ENCODE peak calls at places on chromosomes 3 and 15, in seven cellular contexts. L, M, B, P, U, K and O are unnamed samples.
A peak's percentile ranks its signal among the peaks of the same experiment; 100 is the strongest.

GRCh38 chr3:42194943-42195510 is 71.0 kb downstream of the CCK start:
- DNase-seq in L (no peak), M (no peak), B (no peak), P (peak; percentile 53), U (no peak), K (no peak), O (no peak)

GRCh38 chr3:135040321-135041110 is 245.5 kb downstream of the EPHB1 start:
- DNase-seq in L (no peak), M (no peak), B (no peak), P (no peak), U (no peak), K (no peak), O (no peak)

GRCh38 chr15:69666441-69666882 is 213.8 kb downstream of the RPLP1 start:
- DNase-seq in L (peak; percentile 84), M (peak; percentile 19), B (no peak), P (peak; percentile 60), U (no peak), K (peak; percentile 63), O (peak; percentile 40)

GRCh38 chr3:53794597-53794996 is 51.6 kb downstream of the CHDH start:
- DNase-seq in L (no peak), M (peak; percentile 45), B (no peak), P (peak; percentile 32), U (no peak), K (no peak), O (no peak)

GRCh38 chr3:172658344-172659245 is 52.3 kb downstream of the NCEH1 start:
- DNase-seq in L (no peak), M (peak; percentile 100), B (no peak), P (peak; percentile 99), U (no peak), K (no peak), O (no peak)

GRCh38 chr3:131107637-131108433 is 81.2 kb downstream of the NEK11 start:
- DNase-seq in L (no peak), M (peak; percentile 59), B (no peak), P (peak; percentile 52), U (no peak), K (no peak), O (no peak)

GRCh38 chr15:66923438-66923881 is 141.9 kb upstream of the SMAD3 start:
- DNase-seq in L (no peak), M (peak; percentile 31), B (peak; percentile 32), P (no peak), U (no peak), K (no peak), O (no peak)

GRCh38 chr15:100580414-100580813 is 21.6 kb downstream of the LINS1 start:
- DNase-seq in L (no peak), M (no peak), B (no peak), P (no peak), U (no peak), K (no peak), O (no peak)

GRCh38 chr15:50145451-50145872 is 26.4 kb upstream of the ATP8B4 start:
- DNase-seq in L (no peak), M (peak; percentile 85), B (no peak), P (peak; percentile 66), U (peak; percentile 33), K (no peak), O (peak; percentile 7)

GRCh38 chr15:80764535-80764934 is 14.6 kb upstream of the CEMIP start:
- DNase-seq in L (no peak), M (no peak), B (no peak), P (no peak), U (no peak), K (no peak), O (no peak)

GRCh38 chr15:28901587-28901980 is 15.8 kb downstream of the APBA2 start:
- DNase-seq in L (peak; percentile 74), M (no peak), B (peak; percentile 43), P (no peak), U (no peak), K (no peak), O (no peak)

GRCh38 chr3:184249412-184250166 is at the start of gene EEF1AKMT4:
- DNase-seq in L (peak; percentile 97), M (peak; percentile 98), B (peak; percentile 97), P (peak; percentile 96), U (peak; percentile 98), K (peak; percentile 93), O (peak; percentile 92)